ENCODE peak calls at places on chromosome 21, in nine cellular contexts. Z, T, I, O, B, S, M, X and F are unnamed samples.

GRCh38 chr21:38597436-38597835 is 99.2 kb upstream of the ERG start:
- DNase-seq in Z (no peak), X (no peak), O (no peak), M (no peak), B (no peak), S (peak), T (no peak), I (no peak), F (no peak)

GRCh38 chr21:45975017-45975595 is 6.5 kb upstream of the COL6A1 start:
- DNase-seq in S (peak), B (no peak), X (no peak), I (no peak), T (peak), M (peak), O (no peak), Z (peak), F (peak)

GRCh38 chr21:20946701-20947100 is 51.5 kb upstream of the NCAM2 start:
- DNase-seq in S (no peak), Z (no peak), B (no peak), X (no peak), M (no peak), O (no peak), T (no peak), I (no peak), F (no peak)

GRCh38 chr21:46003575-46004007 is 22.0 kb downstream of the COL6A1 start:
- DNase-seq in Z (peak), S (no peak), X (no peak), I (no peak), O (no peak), B (no peak), T (no peak), M (peak), F (peak)

GRCh38 chr21:40830836-40831235 is 16.1 kb downstream of the DSCAM start:
- DNase-seq in T (no peak), M (no peak), B (no peak), S (no peak), O (no peak), Z (no peak), X (no peak), I (no peak), F (no peak)

GRCh38 chr21:34335316-34335715 is 28.5 kb upstream of the KCNE2 start:
- DNase-seq in I (no peak), O (no peak), Z (no peak), M (no peak), X (no peak), B (no peak), S (peak), T (no peak), F (no peak)

GRCh38 chr21:46050651-46051378 is 47.1 kb upstream of the COL6A2 start:
- DNase-seq in X (no peak), I (no peak), O (no peak), Z (no peak), B (no peak), S (no peak), M (no peak), T (no peak), F (no peak)

GRCh38 chr21:36069713-36070573 is at the start of gene CBR1:
- DNase-seq in M (peak), T (peak), S (peak), O (peak), B (peak), I (peak), Z (peak), X (peak), F (peak)

GRCh38 chr21:32238063-32238462 is 40.8 kb downstream of the MIS18A start:
- DNase-seq in X (no peak), B (no peak), I (no peak), M (no peak), T (no peak), O (no peak), Z (no peak), S (no peak), F (no peak)

GRCh38 chr21:31181089-31181757 is 142.9 kb upstream of the KRTAP19-8 start:
- DNase-seq in T (no peak), S (no peak), B (no peak), Z (no peak), O (no peak), M (no peak), X (no peak), I (peak), F (no peak)

GRCh38 chr21:31161157-31161556 is 122.9 kb upstream of the KRTAP19-8 start:
- DNase-seq in S (peak), X (no peak), I (no peak), O (no peak), B (peak), M (no peak), Z (no peak), T (no peak), F (no peak)

GRCh38 chr21:33817663-33818433 is 97.8 kb downstream of the ATP5PO start:
- DNase-seq in I (no peak), M (no peak), T (no peak), O (no peak), B (peak), S (peak), X (no peak), Z (no peak), F (no peak)

GRCh38 chr21:43333301-43334062 is 93.4 kb downstream of the SIK1 start:
- DNase-seq in M (peak), S (peak), T (peak), I (no peak), O (peak), X (peak), Z (no peak), B (no peak), F (peak)

GRCh38 chr21:32861871-32862270 is 90.3 kb upstream of the PAXBP1 start:
- DNase-seq in M (no peak), B (no peak), I (no peak), O (no peak), X (no peak), Z (no peak), T (peak), S (no peak), F (no peak)

GRCh38 chr21:36693144-36694040 is 5.5 kb upstream of the SIM2 start:
- DNase-seq in B (no peak), Z (no peak), S (no peak), T (no peak), X (no peak), O (peak), I (no peak), M (no peak), F (no peak)

GRCh38 chr21:33308586-33309490 is 15.9 kb upstream of the IFNAR1 start:
- DNase-seq in T (no peak), M (no peak), Z (no peak), I (no peak), B (peak), S (peak), O (no peak), X (no peak), F (no peak)

GRCh38 chr21:36891692-36892091 is 74.8 kb downstream of the HLCS start:
- DNase-seq in X (no peak), I (no peak), M (no peak), T (no peak), B (peak), Z (no peak), S (peak), O (no peak), F (no peak)

GRCh38 chr21:46065215-46065992 is 32.5 kb upstream of the COL6A2 start:
- DNase-seq in X (peak), B (no peak), Z (no peak), S (peak), T (peak), O (no peak), I (no peak), M (no peak), F (no peak)

GRCh38 chr21:17550671-17551308 is 37.9 kb downstream of the CXADR start:
- DNase-seq in I (no peak), Z (no peak), O (no peak), S (no peak), X (no peak), M (no peak), T (no peak), B (no peak), F (no peak)

GRCh38 chr21:28342229-28342810 is 650.4 kb downstream of the LTN1 start:
- DNase-seq in T (peak), M (no peak), X (no peak), S (peak), O (no peak), B (no peak), Z (no peak), I (no peak), F (no peak)

GRCh38 chr21:46057710-46058241 is 40.1 kb upstream of the COL6A2 start:
- DNase-seq in I (no peak), M (no peak), S (no peak), O (no peak), Z (peak), B (no peak), T (no peak), X (no peak), F (peak)

GRCh38 chr21:43574741-43575465 is 84.4 kb downstream of the HSF2BP start:
- DNase-seq in M (no peak), O (no peak), B (no peak), T (no peak), X (no peak), Z (no peak), S (no peak), I (no peak), F (no peak)

GRCh38 chr21:33703750-33704606 is 61.7 kb downstream of the ITSN1 start:
- DNase-seq in X (no peak), B (no peak), S (no peak), T (no peak), M (no peak), I (no peak), Z (no peak), O (no peak), F (peak)

GRCh38 chr21:37159053-37159776 is 86.2 kb downstream of the TTC3 start:
- DNase-seq in T (no peak), X (no peak), I (no peak), Z (no peak), B (no peak), O (no peak), M (no peak), S (no peak), F (no peak)

GRCh38 chr21:34213959-34214358 is 140.6 kb downstream of the MRPS6 start:
- DNase-seq in M (no peak), S (no peak), B (no peak), X (no peak), I (no peak), T (no peak), Z (no peak), O (no peak), F (no peak)

GRCh38 chr21:32382108-32382601 is 10.7 kb downstream of the URB1 start:
- DNase-seq in I (no peak), Z (no peak), M (no peak), O (no peak), S (peak), X (no peak), B (no peak), T (peak), F (no peak)

GRCh38 chr21:31268090-31268489 is 76.0 kb downstream of the TIAM1 start:
- DNase-seq in I (no peak), O (no peak), M (no peak), X (no peak), Z (no peak), B (no peak), T (no peak), S (no peak), F (no peak)

DNA sequence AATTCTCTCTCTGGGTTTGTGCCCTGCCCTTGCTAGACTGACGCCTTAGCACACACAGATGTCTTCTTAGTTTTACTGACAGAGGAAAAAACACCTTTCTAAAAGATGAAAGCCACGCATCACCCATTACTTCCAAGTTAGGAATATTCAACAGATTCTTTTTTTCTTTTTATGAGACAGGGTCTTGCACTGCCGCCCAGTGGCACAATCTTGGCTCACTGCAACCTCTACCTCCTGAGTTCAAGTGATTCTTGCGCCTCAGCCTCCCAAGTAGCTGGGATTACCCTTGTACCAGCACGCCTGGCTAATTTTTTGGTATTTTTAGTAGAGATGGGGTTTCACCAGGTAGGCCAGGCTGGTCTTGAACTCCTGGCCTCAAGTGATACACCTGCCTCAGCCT is 169.2 kb downstream of the APP start:
- DNase-seq in S (no peak), B (no peak), I (no peak), T (no peak), X (no peak), M (no peak), Z (no peak), O (no peak), F (no peak)
- TF ChIP-seq CTCF in S (no peak), B (no peak), I (no peak), T (no peak), X (no peak), M (no peak), Z (no peak), O (no peak), F (no peak)

GRCh38 chr21:42232176-42232825 is 13.4 kb downstream of the ABCG1 start:
- DNase-seq in X (no peak), T (no peak), B (no peak), I (no peak), O (no peak), Z (no peak), M (no peak), S (no peak), F (no peak)

GRCh38 chr21:42234464-42235241 is 15.7 kb downstream of the ABCG1 start:
- DNase-seq in T (peak), I (peak), Z (peak), S (peak), O (peak), X (no peak), B (peak), M (peak), F (peak)

GRCh38 chr21:42231761-42232160 is 12.8 kb downstream of the ABCG1 start:
- DNase-seq in T (no peak), X (no peak), Z (no peak), M (no peak), I (no peak), O (no peak), B (no peak), S (no peak), F (no peak)

GRCh38 chr21:42234026-42234425 is 15.1 kb downstream of the ABCG1 start:
- DNase-seq in M (no peak), B (no peak), O (no peak), T (no peak), Z (no peak), S (no peak), I (no peak), X (no peak), F (no peak)

GRCh38 chr21:42233067-42233981 is 14.4 kb downstream of the ABCG1 start:
- DNase-seq in S (no peak), X (peak), O (no peak), T (peak), B (peak), Z (peak), M (peak), I (peak), F (peak)
- TF ChIP-seq CTCF in S (no peak), X (no peak), O (no peak), T (peak), B (peak), Z (peak), M (no peak), I (peak), F (peak)

GRCh38 chr21:44836666-44837471 is 19.0 kb upstream of the SUMO3 start:
- DNase-seq in Z (peak), I (no peak), O (peak), T (peak), M (peak), B (no peak), S (no peak), X (peak), F (no peak)

GRCh38 chr21:44838951-44839350 is 21.1 kb upstream of the SUMO3 start:
- DNase-seq in B (no peak), X (no peak), S (no peak), T (no peak), Z (no peak), O (no peak), M (no peak), I (no peak), F (no peak)

GRCh38 chr21:44837537-44837936 is 19.7 kb upstream of the SUMO3 start:
- DNase-seq in B (no peak), S (no peak), M (peak), I (no peak), Z (no peak), X (no peak), O (no peak), T (no peak), F (no peak)

GRCh38 chr21:44836349-44836665 is 18.4 kb upstream of the SUMO3 start:
- DNase-seq in Z (no peak), S (no peak), T (no peak), M (no peak), B (no peak), I (no peak), O (no peak), X (no peak), F (no peak)

DNA sequence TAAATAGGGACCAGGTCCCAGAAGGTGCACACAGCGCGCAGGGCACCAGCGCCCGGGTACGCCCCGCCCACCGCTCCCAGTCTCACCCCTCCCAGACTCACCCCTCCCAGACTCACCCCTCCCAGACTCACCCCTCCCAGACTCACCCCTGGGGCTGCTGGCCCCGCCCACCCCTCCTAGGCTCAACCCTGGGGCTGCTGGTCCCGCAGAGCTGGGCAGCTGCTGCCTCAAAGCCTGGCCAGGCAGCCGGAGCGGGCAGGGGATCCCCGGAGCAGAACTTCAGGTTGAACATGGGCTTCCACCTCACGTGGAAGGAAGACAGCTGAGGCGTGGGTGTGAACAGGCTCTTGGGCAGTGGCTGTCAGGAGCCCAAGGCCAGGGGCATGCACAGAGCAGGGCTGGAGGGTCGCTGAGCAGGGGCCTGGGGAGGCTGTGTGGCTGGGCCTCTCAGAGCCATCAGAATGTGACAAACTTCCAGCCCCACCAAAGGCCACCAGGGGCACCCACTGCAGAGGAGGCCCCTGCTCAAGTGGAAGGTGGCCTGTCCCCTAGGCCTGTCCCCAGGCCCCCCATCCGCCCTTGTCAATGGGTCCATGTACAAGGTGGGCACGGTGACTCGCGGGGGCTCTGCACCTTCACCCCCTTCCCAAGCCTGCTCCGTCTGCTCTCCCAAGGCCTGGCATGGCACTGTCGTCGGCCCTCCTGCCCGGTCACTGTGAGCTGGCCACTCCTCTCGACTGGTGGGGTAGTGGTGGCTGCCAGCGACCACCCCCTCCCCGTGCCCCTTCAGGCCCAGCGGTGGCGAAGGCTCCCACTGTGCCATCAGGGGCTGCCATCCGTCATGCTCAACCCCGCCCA is 20.4 kb upstream of the SUMO3 start:
- DNase-seq in X (no peak), I (no peak), M (no peak), B (no peak), Z (peak), S (no peak), T (no peak), O (no peak), F (no peak)
- TF ChIP-seq CTCF in X (no peak), I (no peak), M (no peak), B (no peak), Z (no peak), S (no peak), T (no peak), O (no peak), F (no peak)

GRCh38 chr21:18840239-18840638 is 436.7 kb upstream of the TMPRSS15 start:
- DNase-seq in X (no peak), Z (no peak), B (peak), S (no peak), T (peak), I (no peak), O (no peak), M (no peak), F (no peak)
- TF ChIP-seq CTCF in X (peak), Z (peak), B (peak), S (no peak), T (peak), I (no peak), O (peak), M (no peak), F (no peak)

GRCh38 chr21:44616591-44616926 is 4.7 kb downstream of the KRTAP10-8 start:
- DNase-seq in M (no peak), Z (no peak), T (no peak), I (no peak), O (no peak), B (no peak), S (no peak), X (no peak), F (no peak)

GRCh38 chr21:44617071-44617501 is 5.2 kb downstream of the KRTAP10-8 start:
- DNase-seq in X (no peak), I (no peak), S (no peak), T (no peak), M (no peak), O (peak), Z (no peak), B (no peak), F (no peak)

GRCh38 chr21:44619886-44620285 is 7.0 kb upstream of the KRTAP10-9 start:
- DNase-seq in X (no peak), B (no peak), I (no peak), O (no peak), S (no peak), M (no peak), Z (no peak), T (no peak), F (no peak)

GRCh38 chr21:44618909-44619308 is 7.0 kb downstream of the KRTAP10-8 start:
- DNase-seq in X (no peak), S (no peak), O (no peak), T (no peak), B (no peak), I (peak), M (no peak), Z (no peak), F (no peak)

DNA sequence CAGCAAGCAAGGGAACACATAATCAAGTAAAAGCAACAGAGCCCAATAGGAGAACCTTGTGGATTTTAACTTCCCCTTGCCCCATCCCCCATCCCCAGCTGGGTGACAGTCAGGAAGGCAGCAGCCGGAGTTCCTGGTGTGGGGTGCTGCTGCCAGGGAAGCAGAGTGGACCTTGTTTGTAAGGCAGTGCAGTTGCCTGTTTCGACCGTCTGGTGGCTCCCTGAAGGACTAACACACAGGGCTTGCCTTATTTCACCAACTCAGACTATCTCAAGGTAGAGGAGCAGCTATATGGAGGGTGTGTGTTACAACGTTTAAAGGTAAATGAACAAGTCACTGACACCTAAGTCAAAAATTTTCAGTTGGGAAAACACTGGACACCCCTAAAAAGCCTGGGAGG is 6.6 kb downstream of the KRTAP10-8 start:
- DNase-seq in O (no peak), T (peak), X (no peak), S (peak), M (no peak), Z (peak), I (no peak), B (no peak), F (no peak)
- TF ChIP-seq CTCF in O (no peak), T (peak), X (no peak), S (no peak), M (no peak), Z (peak), I (no peak), B (peak), F (no peak)